ENCODE peak calls at places on chromosomes 7 and 10, in ten cellular contexts. One of them, this sample, is unnamed.

GRCh38 chr7:129841465-129841864 is 111.3 kb downstream of the UBE2H start:
- DNase-seq in H54: no peak
- DNase-seq in T-helper 1 cell: no peak
- DNase-seq in cardiac muscle cell: no peak
- DNase-seq in stimulated activated CD4-positive, alpha-beta T cell treated with anti-CD3 and anti-CD28 coated beads, Interleukin-12 subunit alpha, Interleukin-12 subunit beta, amount 100 ng/mL, for 4 hours: no peak
- DNase-seq in MV-4-11: no peak
- DNase-seq in right cardiac atrium: no peak
- DNase-seq in Daoy: no peak
- DNase-seq in fibroblast of lung: no peak
- DNase-seq in COR-L47: no peak
- DNase-seq in this sample: no peak

GRCh38 chr7:84589012-84589411 is 394.4 kb upstream of the SEMA3A start:
- DNase-seq in H54: no peak
- DNase-seq in T-helper 1 cell: no peak
- DNase-seq in cardiac muscle cell: no peak
- DNase-seq in stimulated activated CD4-positive, alpha-beta T cell treated with anti-CD3 and anti-CD28 coated beads, Interleukin-12 subunit alpha, Interleukin-12 subunit beta, amount 100 ng/mL, for 4 hours: no peak
- DNase-seq in MV-4-11: no peak
- DNase-seq in right cardiac atrium: no peak
- DNase-seq in Daoy: no peak
- DNase-seq in fibroblast of lung: no peak
- DNase-seq in COR-L47: no peak
- DNase-seq in this sample: no peak

GRCh38 chr7:134724606-134725005 is 54.8 kb upstream of the CALD1 start:
- DNase-seq in H54: peak
- DNase-seq in T-helper 1 cell: no peak
- DNase-seq in cardiac muscle cell: no peak
- DNase-seq in stimulated activated CD4-positive, alpha-beta T cell treated with anti-CD3 and anti-CD28 coated beads, Interleukin-12 subunit alpha, Interleukin-12 subunit beta, amount 100 ng/mL, for 4 hours: no peak
- DNase-seq in MV-4-11: peak
- DNase-seq in right cardiac atrium: no peak
- DNase-seq in Daoy: peak
- DNase-seq in fibroblast of lung: peak
- DNase-seq in COR-L47: peak
- DNase-seq in this sample: no peak

GRCh38 chr7:120603366-120603765 is 254.6 kb downstream of the TSPAN12 start:
- DNase-seq in H54: no peak
- DNase-seq in T-helper 1 cell: no peak
- DNase-seq in cardiac muscle cell: no peak
- DNase-seq in stimulated activated CD4-positive, alpha-beta T cell treated with anti-CD3 and anti-CD28 coated beads, Interleukin-12 subunit alpha, Interleukin-12 subunit beta, amount 100 ng/mL, for 4 hours: no peak
- DNase-seq in MV-4-11: no peak
- DNase-seq in right cardiac atrium: no peak
- DNase-seq in Daoy: no peak
- DNase-seq in fibroblast of lung: no peak
- DNase-seq in COR-L47: no peak
- DNase-seq in this sample: no peak

GRCh38 chr10:24153537-24153936 is 55.4 kb upstream of the KIAA1217 start:
- DNase-seq in H54: no peak
- DNase-seq in T-helper 1 cell: no peak
- DNase-seq in cardiac muscle cell: no peak
- DNase-seq in stimulated activated CD4-positive, alpha-beta T cell treated with anti-CD3 and anti-CD28 coated beads, Interleukin-12 subunit alpha, Interleukin-12 subunit beta, amount 100 ng/mL, for 4 hours: no peak
- DNase-seq in MV-4-11: no peak
- DNase-seq in right cardiac atrium: no peak
- DNase-seq in Daoy: peak
- DNase-seq in fibroblast of lung: peak
- DNase-seq in COR-L47: no peak
- DNase-seq in this sample: no peak

GRCh38 chr7:119908948-119909347 is 364.0 kb upstream of the KCND2 start:
- DNase-seq in H54: no peak
- DNase-seq in T-helper 1 cell: no peak
- DNase-seq in cardiac muscle cell: no peak
- DNase-seq in stimulated activated CD4-positive, alpha-beta T cell treated with anti-CD3 and anti-CD28 coated beads, Interleukin-12 subunit alpha, Interleukin-12 subunit beta, amount 100 ng/mL, for 4 hours: no peak
- DNase-seq in MV-4-11: no peak
- DNase-seq in right cardiac atrium: no peak
- DNase-seq in Daoy: no peak
- DNase-seq in fibroblast of lung: no peak
- DNase-seq in COR-L47: no peak
- DNase-seq in this sample: no peak

GRCh38 chr7:112938895-112939588 is 147.6 kb downstream of the GPR85 start:
- DNase-seq in H54: peak
- DNase-seq in T-helper 1 cell: peak
- DNase-seq in cardiac muscle cell: peak
- DNase-seq in stimulated activated CD4-positive, alpha-beta T cell treated with anti-CD3 and anti-CD28 coated beads, Interleukin-12 subunit alpha, Interleukin-12 subunit beta, amount 100 ng/mL, for 4 hours: no peak
- DNase-seq in MV-4-11: no peak
- DNase-seq in right cardiac atrium: peak
- DNase-seq in Daoy: peak
- DNase-seq in fibroblast of lung: peak
- DNase-seq in COR-L47: no peak
- DNase-seq in this sample: peak

GRCh38 chr10:69226919-69227450 is 6.9 kb downstream of the HKDC1 start:
- DNase-seq in H54: no peak
- DNase-seq in T-helper 1 cell: no peak
- DNase-seq in cardiac muscle cell: no peak
- DNase-seq in stimulated activated CD4-positive, alpha-beta T cell treated with anti-CD3 and anti-CD28 coated beads, Interleukin-12 subunit alpha, Interleukin-12 subunit beta, amount 100 ng/mL, for 4 hours: no peak
- DNase-seq in MV-4-11: no peak
- DNase-seq in right cardiac atrium: no peak
- DNase-seq in Daoy: no peak
- DNase-seq in fibroblast of lung: no peak
- DNase-seq in COR-L47: no peak
- DNase-seq in this sample: no peak

GRCh38 chr7:131893627-131894345 is 337.4 kb upstream of the PODXL start:
- DNase-seq in H54: no peak
- DNase-seq in T-helper 1 cell: no peak
- DNase-seq in cardiac muscle cell: no peak
- DNase-seq in stimulated activated CD4-positive, alpha-beta T cell treated with anti-CD3 and anti-CD28 coated beads, Interleukin-12 subunit alpha, Interleukin-12 subunit beta, amount 100 ng/mL, for 4 hours: no peak
- DNase-seq in MV-4-11: no peak
- DNase-seq in right cardiac atrium: no peak
- DNase-seq in Daoy: no peak
- DNase-seq in fibroblast of lung: peak
- DNase-seq in COR-L47: no peak
- DNase-seq in this sample: no peak

GRCh38 chr10:88385601-88386203 is 197.4 kb downstream of the RNLS start:
- DNase-seq in H54: peak
- DNase-seq in T-helper 1 cell: peak
- DNase-seq in cardiac muscle cell: no peak
- DNase-seq in stimulated activated CD4-positive, alpha-beta T cell treated with anti-CD3 and anti-CD28 coated beads, Interleukin-12 subunit alpha, Interleukin-12 subunit beta, amount 100 ng/mL, for 4 hours: peak
- DNase-seq in MV-4-11: peak
- DNase-seq in right cardiac atrium: peak
- DNase-seq in Daoy: peak
- DNase-seq in fibroblast of lung: peak
- DNase-seq in COR-L47: no peak
- DNase-seq in this sample: peak

GRCh38 chr10:33276282-33276923 is 58.1 kb downstream of the NRP1 start:
- DNase-seq in H54: no peak
- DNase-seq in T-helper 1 cell: no peak
- DNase-seq in cardiac muscle cell: no peak
- DNase-seq in stimulated activated CD4-positive, alpha-beta T cell treated with anti-CD3 and anti-CD28 coated beads, Interleukin-12 subunit alpha, Interleukin-12 subunit beta, amount 100 ng/mL, for 4 hours: no peak
- DNase-seq in MV-4-11: no peak
- DNase-seq in right cardiac atrium: no peak
- DNase-seq in Daoy: no peak
- DNase-seq in fibroblast of lung: no peak
- DNase-seq in COR-L47: no peak
- DNase-seq in this sample: no peak

GRCh38 chr10:8416755-8417154 is 362.3 kb downstream of the GATA3 start:
- DNase-seq in H54: no peak
- DNase-seq in T-helper 1 cell: no peak
- DNase-seq in cardiac muscle cell: no peak
- DNase-seq in stimulated activated CD4-positive, alpha-beta T cell treated with anti-CD3 and anti-CD28 coated beads, Interleukin-12 subunit alpha, Interleukin-12 subunit beta, amount 100 ng/mL, for 4 hours: no peak
- DNase-seq in MV-4-11: no peak
- DNase-seq in right cardiac atrium: no peak
- DNase-seq in Daoy: peak
- DNase-seq in fibroblast of lung: no peak
- DNase-seq in COR-L47: no peak
- DNase-seq in this sample: no peak

GRCh38 chr10:34966440-34966839 is 123.7 kb downstream of the CUL2 start:
- DNase-seq in H54: no peak
- DNase-seq in T-helper 1 cell: no peak
- DNase-seq in cardiac muscle cell: no peak
- DNase-seq in stimulated activated CD4-positive, alpha-beta T cell treated with anti-CD3 and anti-CD28 coated beads, Interleukin-12 subunit alpha, Interleukin-12 subunit beta, amount 100 ng/mL, for 4 hours: no peak
- DNase-seq in MV-4-11: no peak
- DNase-seq in right cardiac atrium: no peak
- DNase-seq in Daoy: peak
- DNase-seq in fibroblast of lung: peak
- DNase-seq in COR-L47: no peak
- DNase-seq in this sample: no peak

GRCh38 chr7:30702200-30702599 is 19.9 kb upstream of the CRHR2 start:
- DNase-seq in H54: no peak
- DNase-seq in T-helper 1 cell: no peak
- DNase-seq in cardiac muscle cell: no peak
- DNase-seq in stimulated activated CD4-positive, alpha-beta T cell treated with anti-CD3 and anti-CD28 coated beads, Interleukin-12 subunit alpha, Interleukin-12 subunit beta, amount 100 ng/mL, for 4 hours: no peak
- DNase-seq in MV-4-11: no peak
- DNase-seq in right cardiac atrium: no peak
- DNase-seq in Daoy: no peak
- DNase-seq in fibroblast of lung: no peak
- DNase-seq in COR-L47: no peak
- DNase-seq in this sample: no peak

GRCh38 chr10:43355749-43356371 is 15.6 kb upstream of the FXYD4 start:
- DNase-seq in H54: no peak
- DNase-seq in T-helper 1 cell: no peak
- DNase-seq in cardiac muscle cell: no peak
- DNase-seq in stimulated activated CD4-positive, alpha-beta T cell treated with anti-CD3 and anti-CD28 coated beads, Interleukin-12 subunit alpha, Interleukin-12 subunit beta, amount 100 ng/mL, for 4 hours: no peak
- DNase-seq in MV-4-11: peak
- DNase-seq in right cardiac atrium: no peak
- DNase-seq in Daoy: peak
- DNase-seq in fibroblast of lung: peak
- DNase-seq in COR-L47: no peak
- DNase-seq in this sample: no peak

GRCh38 chr7:16034353-16034752 is 347.9 kb upstream of the MEOX2 start:
- DNase-seq in H54: peak
- DNase-seq in T-helper 1 cell: no peak
- DNase-seq in cardiac muscle cell: no peak
- DNase-seq in stimulated activated CD4-positive, alpha-beta T cell treated with anti-CD3 and anti-CD28 coated beads, Interleukin-12 subunit alpha, Interleukin-12 subunit beta, amount 100 ng/mL, for 4 hours: no peak
- DNase-seq in MV-4-11: no peak
- DNase-seq in right cardiac atrium: no peak
- DNase-seq in Daoy: peak
- DNase-seq in fibroblast of lung: peak
- DNase-seq in COR-L47: no peak
- DNase-seq in this sample: no peak

GRCh38 chr7:6516387-6516983 is 34.8 kb downstream of the GRID2IP start:
- DNase-seq in H54: peak
- DNase-seq in T-helper 1 cell: peak
- DNase-seq in cardiac muscle cell: peak
- DNase-seq in stimulated activated CD4-positive, alpha-beta T cell treated with anti-CD3 and anti-CD28 coated beads, Interleukin-12 subunit alpha, Interleukin-12 subunit beta, amount 100 ng/mL, for 4 hours: peak
- DNase-seq in MV-4-11: peak
- DNase-seq in right cardiac atrium: peak
- DNase-seq in Daoy: peak
- DNase-seq in fibroblast of lung: peak
- DNase-seq in COR-L47: peak
- DNase-seq in this sample: peak

GRCh38 chr10:111104811-111105210 is 28.0 kb downstream of the ADRA2A start:
- DNase-seq in H54: no peak
- DNase-seq in T-helper 1 cell: no peak
- DNase-seq in cardiac muscle cell: no peak
- DNase-seq in stimulated activated CD4-positive, alpha-beta T cell treated with anti-CD3 and anti-CD28 coated beads, Interleukin-12 subunit alpha, Interleukin-12 subunit beta, amount 100 ng/mL, for 4 hours: no peak
- DNase-seq in MV-4-11: no peak
- DNase-seq in right cardiac atrium: no peak
- DNase-seq in Daoy: no peak
- DNase-seq in fibroblast of lung: no peak
- DNase-seq in COR-L47: no peak
- DNase-seq in this sample: no peak

GRCh38 chr10:34696423-34696822 is 118.7 kb downstream of the PARD3 start:
- DNase-seq in H54: peak
- DNase-seq in T-helper 1 cell: no peak
- DNase-seq in cardiac muscle cell: no peak
- DNase-seq in stimulated activated CD4-positive, alpha-beta T cell treated with anti-CD3 and anti-CD28 coated beads, Interleukin-12 subunit alpha, Interleukin-12 subunit beta, amount 100 ng/mL, for 4 hours: no peak
- DNase-seq in MV-4-11: no peak
- DNase-seq in right cardiac atrium: no peak
- DNase-seq in Daoy: peak
- DNase-seq in fibroblast of lung: peak
- DNase-seq in COR-L47: no peak
- DNase-seq in this sample: no peak

GRCh38 chr7:101120315-101120714 is 6.6 kb upstream of the SERPINE1 start:
- DNase-seq in H54: no peak
- DNase-seq in T-helper 1 cell: no peak
- DNase-seq in cardiac muscle cell: no peak
- DNase-seq in stimulated activated CD4-positive, alpha-beta T cell treated with anti-CD3 and anti-CD28 coated beads, Interleukin-12 subunit alpha, Interleukin-12 subunit beta, amount 100 ng/mL, for 4 hours: no peak
- DNase-seq in MV-4-11: no peak
- DNase-seq in right cardiac atrium: no peak
- DNase-seq in Daoy: no peak
- DNase-seq in fibroblast of lung: peak
- DNase-seq in COR-L47: no peak
- DNase-seq in this sample: no peak

GRCh38 chr10:97321032-97321806 is 2.1 kb downstream of the FRAT1 start:
- DNase-seq in H54: no peak
- DNase-seq in T-helper 1 cell: peak
- DNase-seq in cardiac muscle cell: no peak
- DNase-seq in stimulated activated CD4-positive, alpha-beta T cell treated with anti-CD3 and anti-CD28 coated beads, Interleukin-12 subunit alpha, Interleukin-12 subunit beta, amount 100 ng/mL, for 4 hours: no peak
- DNase-seq in MV-4-11: peak
- DNase-seq in right cardiac atrium: peak
- DNase-seq in Daoy: no peak
- DNase-seq in fibroblast of lung: no peak
- DNase-seq in COR-L47: no peak
- DNase-seq in this sample: peak